ENCODE peak calls at places on chromosome 15, in five cellular contexts. A is psoas muscle, E is Peyer's patch, H is heart right ventricle, D is stomach. P is an unnamed sample.

GRCh38 chr15:101262551-101262950 is 10.7 kb upstream of the CHSY1 start:
- DNase-seq in E (no peak), D (no peak), A (no peak), H (no peak), P (no peak)

GRCh38 chr15:89333959-89334509 is 590 bp downstream of the POLG start:
- DNase-seq in A (peak; percentile 79), E (no peak), D (no peak), H (no peak), P (no peak)

GRCh38 chr15:33644319-33644718 is 324.0 kb upstream of the CHRM5 start:
- DNase-seq in H (no peak), E (no peak), A (peak; percentile 55), D (no peak), P (no peak)

GRCh38 chr15:68227806-68228142 is 1.8 kb downstream of the CLN6 start:
- DNase-seq in H (no peak), E (no peak), D (no peak), A (peak; percentile 38), P (no peak)

GRCh38 chr15:58052334-58052733 is 13.2 kb downstream of the ALDH1A2 start:
- DNase-seq in A (no peak), E (no peak), H (no peak), D (no peak), P (no peak)

GRCh38 chr15:90493647-90494046 is 36.1 kb upstream of the CRTC3 start:
- DNase-seq in E (no peak), H (no peak), A (no peak), D (no peak), P (no peak)

GRCh38 chr15:50318697-50319096 is 36.3 kb downstream of the GABPB1 start:
- DNase-seq in H (no peak), A (no peak), E (no peak), D (no peak), P (no peak)

GRCh38 chr15:101504866-101505609 is 15.5 kb upstream of the PCSK6 start:
- DNase-seq in A (no peak), H (no peak), D (no peak), E (no peak), P (no peak)

GRCh38 chr15:90807074-90807646 is 61.2 kb upstream of the FURIN start:
- DNase-seq in E (no peak), H (no peak), D (no peak), A (no peak), P (no peak)

GRCh38 chr15:61051570-61052031 is 177.5 kb downstream of the RORA start:
- DNase-seq in H (peak; percentile 14), D (no peak), E (no peak), A (peak; percentile 62), P (no peak)

GRCh38 chr15:57220220-57220619 is 156.1 kb upstream of the CGNL1 start:
- DNase-seq in E (no peak), H (no peak), D (no peak), A (no peak), P (no peak)

GRCh38 chr15:88518903-88519302 is 27.6 kb downstream of the DET1 start:
- DNase-seq in E (no peak), A (no peak), D (no peak), H (no peak), P (no peak)

GRCh38 chr15:33068531-33068990 is 126.0 kb downstream of the FMN1 start:
- DNase-seq in H (no peak), A (peak; percentile 52), D (peak; percentile 90), E (no peak), P (no peak)

GRCh38 chr15:89648106-89649012 is 6.9 kb downstream of the KIF7 start:
- DNase-seq in E (no peak), H (no peak), D (no peak), A (no peak), P (no peak)

GRCh38 chr15:74243431-74243830 is 7.3 kb downstream of the CCDC33 start:
- DNase-seq in E (no peak), D (no peak), H (no peak), A (no peak), P (no peak)

GRCh38 chr15:80770356-80770705 is 8.8 kb upstream of the CEMIP start:
- DNase-seq in E (no peak), A (no peak), H (no peak), D (no peak), P (no peak)

GRCh38 chr15:29066310-29066709 is 180.5 kb downstream of the APBA2 start:
- DNase-seq in D (no peak), H (no peak), A (no peak), E (no peak), P (no peak)

GRCh38 chr15:101062471-101063171 is 143.5 kb downstream of the LRRK1 start:
- DNase-seq in H (no peak), D (no peak), E (peak; percentile 64), A (no peak), P (no peak)

GRCh38 chr15:28892789-28893610 is 7.2 kb downstream of the APBA2 start:
- DNase-seq in H (no peak), D (no peak), E (no peak), A (no peak), P (no peak)

GRCh38 chr15:70505411-70505919 is 257.9 kb downstream of the UACA start:
- DNase-seq in A (no peak), H (no peak), D (no peak), E (no peak), P (no peak)

GRCh38 chr15:31292391-31293020 is 34.1 kb upstream of the KLF13 start:
- DNase-seq in D (peak; percentile 17), E (no peak), H (no peak), A (no peak), P (no peak)

GRCh38 chr15:64816452-64816851 is 9.0 kb downstream of the PIF1 start:
- DNase-seq in E (no peak), H (no peak), D (no peak), A (no peak), P (no peak)

GRCh38 chr15:84871428-84871985 is 13.0 kb upstream of the SLC28A1 start:
- DNase-seq in H (no peak), D (peak; percentile 42), E (no peak), A (no peak), P (no peak)

GRCh38 chr15:69749797-69750196 is 297.2 kb downstream of the RPLP1 start:
- DNase-seq in D (no peak), E (no peak), A (no peak), H (no peak), P (no peak)

GRCh38 chr15:34753236-34753894 is 1.4 kb downstream of the GJD2 start:
- DNase-seq in D (no peak), H (no peak), E (no peak), A (no peak), P (no peak)

GRCh38 chr15:92069308-92070244 is 216.1 kb downstream of the SLCO3A1 start:
- DNase-seq in A (no peak), D (peak; percentile 50), E (no peak), H (no peak), P (peak; percentile 37)

GRCh38 chr15:89326316-89326715 is 8.3 kb downstream of the POLG start:
- DNase-seq in E (no peak), A (no peak), D (no peak), H (no peak), P (no peak)

DNA sequence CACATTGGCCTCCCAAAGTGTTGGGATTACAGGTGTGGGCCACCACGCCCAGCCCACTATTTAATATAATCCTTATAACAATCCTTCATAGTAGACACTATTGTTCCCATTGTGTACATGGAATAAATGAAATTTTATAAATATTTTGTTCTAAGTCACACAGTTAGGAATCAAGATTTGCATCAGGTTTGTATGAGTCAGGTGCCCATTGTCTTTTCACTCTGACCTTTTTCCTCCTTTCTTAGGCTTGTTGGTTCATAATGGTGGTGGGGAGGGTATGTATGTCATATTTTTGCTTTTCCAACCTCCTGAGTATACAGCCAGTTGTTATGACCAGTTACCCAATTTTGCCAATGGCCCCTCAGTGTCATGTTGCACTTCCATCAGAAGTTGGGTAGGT is 18.0 kb upstream of the SLC30A4 start:
- DNase-seq in E (no peak), D (no peak), A (no peak), H (no peak), P (no peak)
- TF ChIP-seq CTCF in E (no peak), D (no peak), A (no peak), H (no peak), P (no peak)

DNA sequence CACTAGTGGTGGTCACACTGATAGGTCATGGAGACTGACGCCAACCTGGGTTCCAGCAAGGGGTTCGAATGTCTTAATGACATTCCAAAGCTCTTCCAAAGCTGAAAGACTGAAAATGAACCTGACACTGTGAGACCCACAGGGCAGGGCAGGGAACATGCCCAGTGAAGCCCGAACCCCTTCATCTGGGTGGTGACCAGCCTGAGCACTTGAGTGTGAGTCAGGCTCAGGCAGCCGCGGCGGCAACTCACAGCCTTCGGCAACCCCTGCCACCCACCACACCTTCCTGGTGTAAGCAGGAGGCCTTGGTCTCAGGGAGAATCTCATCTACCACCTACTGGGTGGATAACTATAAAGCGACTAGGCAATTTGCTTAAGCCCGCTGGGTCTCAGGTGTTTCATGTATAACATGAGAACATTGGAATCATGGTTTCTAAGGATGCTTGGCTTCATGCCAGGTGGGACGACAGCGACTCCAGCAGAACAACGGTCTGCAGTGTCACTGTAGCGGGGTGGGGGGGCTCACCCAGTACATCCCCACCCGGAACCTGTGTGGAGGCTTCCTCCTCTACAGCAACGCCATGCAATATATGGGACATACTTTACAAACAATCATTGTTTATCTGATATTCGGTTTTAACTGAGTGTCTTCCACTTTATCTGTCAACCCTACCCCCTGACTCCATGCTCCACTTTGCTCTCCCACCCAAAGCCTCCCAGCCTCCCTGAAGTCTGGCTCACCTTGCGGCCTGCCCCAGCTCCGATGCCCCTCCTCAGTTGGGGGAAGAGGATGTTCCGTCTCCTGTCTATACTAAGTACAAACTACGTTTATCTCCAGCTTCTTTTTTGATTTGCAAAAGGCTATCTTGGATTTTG is 125.0 kb upstream of the MEF2A start:
- DNase-seq in E (peak; percentile 15), A (no peak), H (no peak), D (peak; percentile 25), P (no peak)
- H3K27ac ChIP-seq in E (no peak overlapping the region), A (peak overlapping the region; percentile 10), H (peak overlapping the region; percentile 82), D (no peak overlapping the region), P (no peak overlapping the region)

GRCh38 chr15:79450648-79451047 is 18.5 kb downstream of the MINAR1 start:
- DNase-seq in A (no peak), D (no peak), E (no peak), H (no peak), P (no peak)
- TF ChIP-seq CTCF in A (no peak), D (no peak), E (no peak), H (no peak), P (no peak)

DNA sequence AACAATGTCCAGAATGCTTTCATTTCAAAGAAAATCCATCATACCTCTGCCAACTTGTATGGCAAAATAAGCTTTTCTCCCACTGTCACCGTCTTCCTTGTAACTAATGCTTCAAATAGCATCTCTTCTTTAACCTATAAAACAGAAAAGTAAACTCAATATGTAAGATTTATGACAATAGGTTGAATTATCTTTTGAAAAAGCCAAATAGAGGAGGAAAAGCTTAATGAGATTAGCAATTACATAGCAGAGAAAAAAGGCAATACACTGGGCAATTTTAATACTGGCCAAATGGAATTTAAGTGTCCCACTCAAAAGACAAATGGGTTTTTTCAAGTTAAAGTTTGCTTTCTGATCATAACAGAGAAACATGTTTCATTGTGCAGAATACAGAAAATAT is 118.1 kb downstream of the MYO9A start:
- DNase-seq in E (no peak), H (no peak), D (no peak), A (no peak), P (no peak)
- H3K27ac ChIP-seq in E (no peak overlapping the region), H (no peak overlapping the region), D (no peak overlapping the region), A (no peak overlapping the region), P (no peak overlapping the region)